ENCODE peak calls at places on chromosomes 1 and 21, in seven cellular contexts. F is ovary, J is gastrocnemius medialis, Q is uterus, U is breast epithelium, A is stomach, O is transverse colon. D is an unnamed sample.

GRCh38 chr1:74584185-74584584 is 71.8 kb upstream of the LRRC53 start:
- DNase-seq in F (no peak), U (no peak), J (no peak), A (no peak), O (no peak), Q (no peak), D (no peak)

GRCh38 chr1:241837901-241838300 is 10.1 kb upstream of the EXO1 start:
- DNase-seq in A (no peak), F (no peak), U (no peak), Q (no peak), O (no peak), J (no peak), D (no peak)

GRCh38 chr1:162165528-162165927 is 96.0 kb downstream of the NOS1AP start:
- DNase-seq in Q (no peak), F (no peak), O (no peak), J (no peak), A (no peak), U (no peak), D (no peak)

GRCh38 chr21:44901391-44902074 is 19.2 kb downstream of the ITGB2 start:
- DNase-seq in A (no peak), F (no peak), J (no peak), O (no peak), Q (no peak), U (no peak), D (no peak)

GRCh38 chr1:228900993-228901392 is 165.7 kb downstream of the RHOU start:
- DNase-seq in Q (no peak), A (no peak), U (no peak), O (no peak), F (no peak), J (no peak), D (no peak)

GRCh38 chr1:2446394-2446793 is 29.7 kb upstream of the PLCH2 start:
- DNase-seq in Q (no peak), O (no peak), A (no peak), F (no peak), U (no peak), J (no peak), D (peak)

GRCh38 chr1:220217383-220217988 is 54.8 kb downstream of the RAB3GAP2 start:
- DNase-seq in J (no peak), U (no peak), O (no peak), A (no peak), F (no peak), Q (no peak), D (no peak)

GRCh38 chr1:92446546-92446945 is 40.2 kb downstream of the GFI1 start:
- DNase-seq in A (no peak), Q (no peak), O (no peak), U (no peak), F (no peak), J (no peak), D (no peak)

GRCh38 chr1:60978421-60979357 is 103.7 kb upstream of the NFIA start:
- DNase-seq in F (no peak), Q (peak), O (peak), A (peak), J (peak), U (no peak), D (peak)

GRCh38 chr1:78553859-78554258 is 63.1 kb downstream of the PTGFR start:
- DNase-seq in O (no peak), A (no peak), Q (no peak), F (no peak), J (no peak), U (no peak), D (no peak)

GRCh38 chr1:113479713-113480676 is 89.7 kb downstream of the MAGI3 start:
- DNase-seq in F (no peak), A (no peak), J (no peak), Q (no peak), O (no peak), U (no peak), D (peak)

GRCh38 chr21:25961042-25961441 is 209.5 kb downstream of the APP start:
- DNase-seq in J (no peak), U (no peak), O (no peak), A (no peak), F (no peak), Q (no peak), D (no peak)

DNA sequence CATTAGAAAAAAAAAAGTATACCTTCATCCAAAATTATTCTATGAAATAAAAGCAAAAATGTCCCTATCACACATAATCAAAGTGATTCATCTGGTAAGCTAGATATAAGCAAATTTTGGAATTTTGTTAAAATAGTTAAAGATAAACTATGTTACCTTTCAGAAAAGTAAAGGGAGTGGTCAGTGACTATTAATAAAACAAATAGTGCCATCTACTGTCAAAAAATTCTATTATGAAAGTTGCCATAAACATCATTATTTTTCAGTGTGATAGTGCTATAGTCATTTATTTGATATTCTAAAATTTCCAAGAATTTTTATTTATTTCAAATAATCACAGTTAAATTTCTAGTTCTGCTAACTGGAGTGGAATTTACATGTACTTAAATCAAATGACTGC is 803.7 kb downstream of the KCNT2 start:
- DNase-seq in F (no peak), Q (no peak), U (no peak), J (no peak), A (no peak), O (no peak), D (no peak)
- TF ChIP-seq CTCF in F (no peak), Q (no peak), U (no peak), J (no peak), A (no peak), O (no peak), D (no peak)

DNA sequence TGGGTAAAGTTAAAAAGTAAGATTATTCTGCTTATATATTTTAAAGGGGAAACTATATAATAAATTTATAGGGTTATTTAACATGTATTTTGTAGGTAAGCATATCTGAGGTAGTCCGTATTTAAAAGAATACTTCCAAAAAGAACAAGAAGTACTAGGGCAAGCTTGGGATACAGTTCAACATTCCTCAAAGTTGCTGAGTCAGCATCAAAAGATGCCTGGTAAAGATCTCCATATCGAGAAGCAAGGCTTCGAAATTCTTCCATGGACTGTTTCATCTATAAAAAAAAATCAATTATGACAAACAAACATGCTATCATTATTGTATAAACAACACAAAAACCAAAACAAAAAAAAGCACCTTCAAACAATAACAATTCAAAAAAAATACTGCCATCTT is 67.7 kb downstream of the INTS7 start:
- DNase-seq in O (no peak), U (no peak), F (no peak), A (no peak), J (no peak), Q (no peak), D (no peak)
- TF ChIP-seq POLR2A in O (no peak), U (no peak), F (no peak), A (no peak), J (no peak), Q (no peak), D (no peak)

GRCh38 chr1:54872041-54872342 is 15.0 kb downstream of the DHCR24 start:
- DNase-seq in F (no peak), Q (no peak), O (no peak), A (no peak), J (no peak), U (no peak), D (no peak)
- TF ChIP-seq CTCF in F (no peak), Q (no peak), O (no peak), A (no peak), J (no peak), U (no peak), D (no peak)

DNA sequence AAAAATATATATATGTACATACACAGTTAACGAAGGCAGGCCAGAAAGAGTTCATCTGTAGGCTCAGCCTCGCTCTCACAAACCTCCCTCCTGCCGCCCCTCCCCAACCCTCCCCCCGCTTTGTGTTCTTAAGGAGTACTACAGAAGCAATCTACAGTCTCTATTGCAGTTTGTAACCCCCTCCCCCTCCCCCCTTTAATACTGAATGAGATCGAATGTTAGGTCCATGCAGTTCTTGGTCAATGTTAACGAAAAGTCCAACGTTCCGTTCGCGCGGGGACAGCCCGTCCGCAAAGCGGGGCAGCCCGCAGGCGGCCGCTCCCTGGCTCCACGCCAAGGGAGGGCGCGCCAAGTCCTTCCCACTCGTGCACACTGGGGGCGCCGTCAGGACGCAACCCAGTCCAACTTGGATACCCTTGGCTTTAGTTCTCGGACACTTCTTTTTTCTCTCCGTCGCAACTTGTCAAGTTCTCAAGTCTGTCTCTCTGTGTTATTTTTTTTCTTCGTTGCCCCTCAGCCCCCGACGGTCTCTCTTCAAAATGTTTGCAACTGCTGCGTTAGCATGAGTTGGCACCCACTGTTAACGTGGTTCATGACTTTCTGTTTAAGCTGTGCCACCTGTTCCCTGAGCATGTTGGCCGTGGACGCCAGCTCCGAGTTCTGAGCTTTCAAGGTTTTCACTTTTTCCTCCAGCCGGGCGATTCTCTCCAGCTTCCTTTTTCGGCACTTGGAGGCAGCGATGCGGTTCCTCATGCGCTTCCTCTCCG is 2.1 kb downstream of the JUN start:
- DNase-seq in U (peak), F (peak), A (peak), J (peak), Q (peak), O (peak), D (peak)
- TF ChIP-seq POLR2A in U (peak), F (no peak), A (peak), J (no peak), Q (no peak), O (peak), D (peak)

DNA sequence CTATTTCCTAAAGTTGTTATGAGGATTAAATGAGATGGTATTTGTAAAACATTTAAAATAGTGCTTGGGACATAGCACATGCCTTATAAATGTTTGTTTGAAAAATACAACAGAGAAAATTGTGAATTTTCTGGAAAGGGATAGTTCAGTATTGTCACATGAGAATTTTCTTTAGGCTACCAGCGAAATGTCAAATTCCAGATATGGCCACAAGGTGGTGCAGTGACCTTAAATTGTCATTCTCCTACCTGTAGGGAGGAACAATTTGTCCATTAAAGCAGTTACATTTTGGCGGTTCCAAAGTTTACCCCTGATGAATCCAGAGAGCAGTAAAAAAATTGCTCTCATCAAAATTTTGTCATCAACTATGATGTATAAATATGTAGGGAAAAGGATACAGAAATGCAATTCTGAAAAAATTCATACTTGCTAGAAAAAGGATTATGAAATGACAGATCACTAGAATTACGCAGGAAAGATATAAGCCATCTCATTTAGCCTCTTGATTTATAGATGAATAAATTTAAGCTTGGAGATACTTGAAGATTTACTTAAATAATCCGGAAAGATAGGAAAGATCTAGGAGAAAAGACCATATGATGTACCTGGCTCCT is 50.2 kb upstream of the TSHB start:
- DNase-seq in O (peak), F (peak), A (peak), Q (peak), U (peak), J (peak), D (no peak)
- TF ChIP-seq CTCF in O (peak), F (peak), A (peak), Q (peak), U (peak), J (peak), D (peak)

GRCh38 chr1:160519542-160520435 is 3.3 kb downstream of the SLAMF6 start:
- DNase-seq in F (no peak), Q (no peak), A (no peak), O (no peak), J (no peak), U (no peak), D (no peak)
- TF ChIP-seq POLR2A in F (no peak), Q (no peak), A (no peak), O (no peak), J (no peak), U (no peak), D (no peak)

DNA sequence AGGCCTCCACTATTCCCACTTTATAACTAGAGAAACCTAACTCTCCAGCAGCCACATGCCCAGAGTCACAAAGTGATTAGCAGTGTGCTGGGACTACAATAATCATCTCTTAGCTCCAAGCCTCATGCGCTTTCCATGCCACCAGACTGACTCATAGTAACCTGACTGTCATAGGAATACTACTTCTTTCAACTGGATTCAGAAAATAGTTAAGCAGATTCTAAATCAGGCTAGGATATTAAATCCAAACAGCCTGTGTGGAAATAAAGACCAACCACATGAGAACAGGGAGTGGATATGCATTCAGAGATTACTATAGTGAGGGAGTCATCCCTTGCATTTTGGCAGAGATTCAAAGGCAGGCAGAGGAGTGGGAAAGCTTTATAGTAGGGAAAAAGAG is 32.0 kb upstream of the DNAH14 start:
- DNase-seq in A (no peak), Q (no peak), O (no peak), F (no peak), U (no peak), J (no peak), D (no peak)
- TF ChIP-seq CTCF in A (no peak), Q (no peak), O (no peak), F (no peak), U (no peak), J (no peak), D (no peak)